ENCODE peak calls at places on chromosomes 11 and 22, in eight cellular contexts. F, X, J, I, R, L, Y and W are unnamed samples.

GRCh38 chr11:131530411-131530810 is 160.0 kb downstream of the NTM start:
- DNase-seq in F (no peak), X (no peak), J (no peak), I (no peak), R (no peak), L (peak), Y (no peak), W (no peak)

GRCh38 chr11:29251738-29252137 is 765.1 kb downstream of the KCNA4 start:
- DNase-seq in F (no peak), X (no peak), J (no peak), I (no peak), R (no peak), L (no peak), Y (no peak), W (no peak)

GRCh38 chr11:205221-206001 is 1.8 kb downstream of the BET1L start:
- DNase-seq in F (no peak), X (no peak), J (no peak), I (no peak), R (no peak), L (no peak), Y (no peak), W (no peak)

GRCh38 chr11:1162153-1162497 is 4.4 kb downstream of the MUC5AC start:
- DNase-seq in F (no peak), X (no peak), J (no peak), I (no peak), R (no peak), L (no peak), Y (no peak), W (no peak)

GRCh38 chr11:70577948-70578347 is 179.6 kb downstream of the CTTN start:
- DNase-seq in F (no peak), X (no peak), J (no peak), I (no peak), R (no peak), L (peak), Y (no peak), W (no peak)

GRCh38 chr11:94673353-94673752 is 94.8 kb upstream of the AMOTL1 start:
- DNase-seq in F (no peak), X (no peak), J (no peak), I (no peak), R (no peak), L (no peak), Y (no peak), W (no peak)

GRCh38 chr11:87368151-87368550 is 330.4 kb downstream of the TMEM135 start:
- DNase-seq in F (no peak), X (no peak), J (no peak), I (no peak), R (no peak), L (no peak), Y (no peak), W (no peak)

GRCh38 chr22:29642694-29643093 is 39.3 kb downstream of the NF2 start:
- DNase-seq in F (no peak), X (no peak), J (no peak), I (no peak), R (no peak), L (no peak), Y (no peak), W (no peak)

GRCh38 chr11:45887587-45887986 is 2.1 kb downstream of the MAPK8IP1 start:
- DNase-seq in F (peak), X (no peak), J (no peak), I (no peak), R (no peak), L (no peak), Y (no peak), W (no peak)

GRCh38 chr11:20172721-20173447 is 12.6 kb upstream of the DBX1 start:
- DNase-seq in F (no peak), X (no peak), J (no peak), I (no peak), R (no peak), L (no peak), Y (no peak), W (no peak)

GRCh38 chr22:43234299-43234988 is 47.5 kb upstream of the TTLL12 start:
- DNase-seq in F (no peak), X (no peak), J (no peak), I (no peak), R (no peak), L (no peak), Y (no peak), W (no peak)